ENCODE peak calls at places on chromosomes 5 and 9, in ten cellular contexts. V is H9, M is fibroblast of lung, R is H7, G is HTR-8/SVneo, U is SK-MEL-5, E is A549, I is NCI-H2081, A is G401, K is AG09309. W is an unnamed sample.

GRCh38 chr5:1251678-1252580 is 26.7 kb downstream of the SLC6A18 start:
- DNase-seq in V (no peak), E (no peak), U (no peak), A (no peak), M (no peak), R (no peak), K (no peak), I (no peak), G (no peak), W (no peak)

GRCh38 chr5:134140530-134141201 is 26.2 kb downstream of the TCF7 start:
- DNase-seq in U (peak), M (peak), A (peak), K (peak), E (peak), R (peak), I (peak), G (peak), V (peak), W (peak)

GRCh38 chr5:124995451-124995850 is 249.0 kb upstream of the ZNF608 start:
- DNase-seq in K (no peak), G (no peak), R (no peak), M (peak), A (no peak), V (no peak), U (no peak), I (no peak), E (peak), W (no peak)

GRCh38 chr9:126953089-126953809 is 38.7 kb downstream of the RALGPS1 start:
- DNase-seq in V (no peak), A (no peak), M (peak), E (no peak), K (no peak), G (no peak), I (no peak), U (no peak), R (no peak), W (no peak)

GRCh38 chr9:30970186-30970585 is 1414.3 kb upstream of the ACO1 start:
- DNase-seq in U (peak), I (no peak), K (no peak), E (no peak), R (no peak), A (no peak), M (no peak), G (no peak), V (no peak), W (no peak)

GRCh38 chr9:107235765-107236442 is 47.2 kb upstream of the RAD23B start:
- DNase-seq in V (no peak), U (no peak), K (no peak), G (no peak), A (no peak), R (no peak), M (no peak), I (no peak), E (no peak), W (no peak)

GRCh38 chr5:42641321-42642005 is 115.2 kb upstream of the CCDC152 start:
- DNase-seq in M (no peak), V (no peak), E (no peak), I (no peak), G (no peak), R (no peak), A (no peak), K (no peak), U (no peak), W (no peak)

GRCh38 chr5:123176224-123176937 is 87.3 kb downstream of the PRDM6 start:
- DNase-seq in M (peak), E (no peak), I (no peak), U (no peak), V (no peak), K (peak), R (no peak), G (no peak), A (no peak), W (no peak)

GRCh38 chr5:5902665-5903064 is 475.7 kb downstream of the MED10 start:
- DNase-seq in V (no peak), A (peak), E (no peak), G (no peak), M (no peak), I (no peak), U (no peak), R (no peak), K (no peak), W (no peak)

GRCh38 chr5:66849803-66850202 is 253.6 kb downstream of the MAST4 start:
- DNase-seq in G (no peak), U (no peak), R (no peak), A (no peak), V (no peak), M (no peak), E (peak), I (no peak), K (peak), W (no peak)

GRCh38 chr5:97628011-97628410 is 445.0 kb upstream of the RIOK2 start:
- DNase-seq in I (no peak), M (no peak), R (no peak), K (peak), A (no peak), E (no peak), G (no peak), U (no peak), V (no peak), W (no peak)